ENCODE peak calls at places on chromosomes 1 and 21, in seven cellular contexts. One of them, this sample, is unnamed.

GRCh38 chr1:183953031-183953430 is 84.5 kb downstream of the COLGALT2 start:
- DNase-seq in heart right ventricle: no peak
- DNase-seq in WTC11: no peak
- DNase-seq in psoas muscle: no peak
- DNase-seq in hepatocyte: peak; percentile 30
- DNase-seq in transverse colon: no peak
- DNase-seq in AG04450: no peak
- DNase-seq in this sample: no peak

GRCh38 chr21:28337319-28337718 is 655.4 kb downstream of the LTN1 start:
- DNase-seq in heart right ventricle: no peak
- DNase-seq in WTC11: no peak
- DNase-seq in psoas muscle: no peak
- DNase-seq in hepatocyte: peak; percentile 39
- DNase-seq in transverse colon: no peak
- DNase-seq in AG04450: peak; percentile 34
- DNase-seq in this sample: no peak

GRCh38 chr1:36864182-36865079 is 169.9 kb downstream of the GRIK3 start:
- DNase-seq in heart right ventricle: no peak
- DNase-seq in WTC11: peak; percentile 80
- DNase-seq in psoas muscle: no peak
- DNase-seq in hepatocyte: no peak
- DNase-seq in transverse colon: no peak
- DNase-seq in AG04450: no peak
- DNase-seq in this sample: no peak

GRCh38 chr1:33902486-33903209 is 38.8 kb downstream of the HMGB4 start:
- DNase-seq in heart right ventricle: no peak
- DNase-seq in WTC11: no peak
- DNase-seq in psoas muscle: no peak
- DNase-seq in hepatocyte: no peak
- DNase-seq in transverse colon: no peak
- DNase-seq in AG04450: no peak
- DNase-seq in this sample: no peak

GRCh38 chr1:67489643-67490042 is 59.4 kb upstream of the SERBP1 start:
- DNase-seq in heart right ventricle: no peak
- DNase-seq in WTC11: no peak
- DNase-seq in psoas muscle: no peak
- DNase-seq in hepatocyte: peak; percentile 40
- DNase-seq in transverse colon: no peak
- DNase-seq in AG04450: no peak
- DNase-seq in this sample: no peak

GRCh38 chr1:25477448-25478034 is 46.8 kb downstream of the MACO1 start:
- DNase-seq in heart right ventricle: no peak
- DNase-seq in WTC11: no peak
- DNase-seq in psoas muscle: no peak
- DNase-seq in hepatocyte: no peak
- DNase-seq in transverse colon: no peak
- DNase-seq in AG04450: no peak
- DNase-seq in this sample: no peak

GRCh38 chr1:3652538-3653285 is 396 bp downstream of the TP73 start:
- DNase-seq in heart right ventricle: no peak
- DNase-seq in WTC11: peak; percentile 56
- DNase-seq in psoas muscle: no peak
- DNase-seq in hepatocyte: no peak
- DNase-seq in transverse colon: no peak
- DNase-seq in AG04450: no peak
- DNase-seq in this sample: peak; percentile 90

GRCh38 chr21:44083631-44084291 is 23.4 kb upstream of the PWP2 start:
- DNase-seq in heart right ventricle: no peak
- DNase-seq in WTC11: no peak
- DNase-seq in psoas muscle: no peak
- DNase-seq in hepatocyte: no peak
- DNase-seq in transverse colon: no peak
- DNase-seq in AG04450: no peak
- DNase-seq in this sample: peak; percentile 67

GRCh38 chr1:27360159-27361043 is 6.4 kb downstream of the MAP3K6 start:
- DNase-seq in heart right ventricle: no peak
- DNase-seq in WTC11: peak; percentile 45
- DNase-seq in psoas muscle: no peak
- DNase-seq in hepatocyte: peak; percentile 54
- DNase-seq in transverse colon: peak; percentile 52
- DNase-seq in AG04450: no peak
- DNase-seq in this sample: peak; percentile 92

GRCh38 chr1:169119405-169119804 is 12.9 kb downstream of the ATP1B1 start:
- DNase-seq in heart right ventricle: no peak
- DNase-seq in WTC11: no peak
- DNase-seq in psoas muscle: no peak
- DNase-seq in hepatocyte: peak; percentile 63
- DNase-seq in transverse colon: no peak
- DNase-seq in AG04450: no peak
- DNase-seq in this sample: no peak

GRCh38 chr1:201468844-201469644 is at the start of gene PHLDA3:
- DNase-seq in heart right ventricle: peak; percentile 87
- DNase-seq in WTC11: peak; percentile 85
- DNase-seq in psoas muscle: peak; percentile 94
- DNase-seq in hepatocyte: peak; percentile 94
- DNase-seq in transverse colon: peak; percentile 81
- DNase-seq in AG04450: peak; percentile 85
- DNase-seq in this sample: no peak

GRCh38 chr1:232306269-232306911 is 323.5 kb downstream of the SIPA1L2 start:
- DNase-seq in heart right ventricle: peak; percentile 45
- DNase-seq in WTC11: peak; percentile 35
- DNase-seq in psoas muscle: peak; percentile 60
- DNase-seq in hepatocyte: no peak
- DNase-seq in transverse colon: peak; percentile 60
- DNase-seq in AG04450: no peak
- DNase-seq in this sample: no peak
- TF ChIP-seq CTCF in heart right ventricle: peak; percentile 42
- TF ChIP-seq CTCF in WTC11: no peak
- TF ChIP-seq CTCF in psoas muscle: peak; percentile 44
- TF ChIP-seq CTCF in hepatocyte: peak; percentile 10
- TF ChIP-seq CTCF in transverse colon: no peak
- TF ChIP-seq CTCF in AG04450: peak; percentile 9
- TF ChIP-seq CTCF in this sample: peak; percentile 66

GRCh38 chr1:211723273-211723672 is 47.9 kb upstream of the NEK2 start:
- DNase-seq in heart right ventricle: no peak
- DNase-seq in WTC11: no peak
- DNase-seq in psoas muscle: no peak
- DNase-seq in hepatocyte: no peak
- DNase-seq in transverse colon: no peak
- DNase-seq in AG04450: no peak
- DNase-seq in this sample: no peak

GRCh38 chr1:211729238-211729637 is 53.8 kb upstream of the NEK2 start:
- DNase-seq in heart right ventricle: no peak
- DNase-seq in WTC11: no peak
- DNase-seq in psoas muscle: no peak
- DNase-seq in hepatocyte: no peak
- DNase-seq in transverse colon: no peak
- DNase-seq in AG04450: no peak
- DNase-seq in this sample: no peak

GRCh38 chr1:211724711-211725196 is 49.3 kb upstream of the NEK2 start:
- DNase-seq in heart right ventricle: no peak
- DNase-seq in WTC11: no peak
- DNase-seq in psoas muscle: no peak
- DNase-seq in hepatocyte: no peak
- DNase-seq in transverse colon: no peak
- DNase-seq in AG04450: no peak
- DNase-seq in this sample: no peak

GRCh38 chr1:211730347-211730746 is 54.9 kb upstream of the NEK2 start:
- DNase-seq in heart right ventricle: no peak
- DNase-seq in WTC11: no peak
- DNase-seq in psoas muscle: no peak
- DNase-seq in hepatocyte: no peak
- DNase-seq in transverse colon: no peak
- DNase-seq in AG04450: no peak
- DNase-seq in this sample: no peak

DNA sequence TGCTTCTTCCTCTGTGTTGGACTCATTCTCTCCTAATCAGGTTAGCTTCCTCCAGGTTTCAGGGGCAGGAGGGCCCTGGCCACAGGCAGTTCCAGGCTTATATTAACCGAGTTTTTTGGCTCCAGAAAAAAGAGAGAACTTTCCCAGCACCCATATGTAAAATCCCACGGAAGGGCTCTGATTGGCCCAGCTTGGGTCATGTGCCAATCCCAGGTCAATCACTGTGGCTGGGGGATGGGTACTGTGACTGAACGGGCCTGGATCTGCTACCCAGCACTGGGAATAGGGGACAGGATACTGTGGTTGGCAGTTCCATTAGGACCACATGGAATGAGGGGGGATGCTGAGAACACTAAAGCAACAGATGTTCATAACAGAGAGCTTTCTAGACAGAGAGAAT is 51.0 kb upstream of the NEK2 start:
- DNase-seq in heart right ventricle: no peak
- DNase-seq in WTC11: no peak
- DNase-seq in psoas muscle: no peak
- DNase-seq in hepatocyte: no peak
- DNase-seq in transverse colon: no peak
- DNase-seq in AG04450: no peak
- DNase-seq in this sample: no peak
- TF ChIP-seq CTCF in heart right ventricle: no peak
- TF ChIP-seq CTCF in WTC11: no peak
- TF ChIP-seq CTCF in psoas muscle: no peak
- TF ChIP-seq CTCF in hepatocyte: no peak
- TF ChIP-seq CTCF in transverse colon: no peak
- TF ChIP-seq CTCF in AG04450: no peak
- TF ChIP-seq CTCF in this sample: no peak

DNA sequence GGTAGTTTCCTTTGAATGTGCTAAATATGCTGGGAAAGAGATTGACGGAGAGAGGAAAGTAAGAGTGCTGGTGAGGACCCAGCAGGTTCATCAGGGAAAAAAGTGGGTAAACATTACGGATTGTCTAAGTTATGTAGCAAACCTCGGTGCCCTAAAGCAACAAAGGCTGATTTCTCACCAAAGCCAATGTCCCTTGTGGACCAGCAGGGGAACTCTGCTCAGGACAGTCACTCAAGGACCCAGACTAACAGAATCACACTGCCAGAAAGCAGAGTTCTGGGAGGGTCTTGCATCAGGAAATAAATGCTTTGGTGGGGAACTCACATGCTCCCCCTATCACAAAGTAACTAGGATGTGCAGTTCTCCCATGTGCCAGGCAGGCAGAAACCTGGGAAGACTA is 1.7 kb upstream of the IKBKE start:
- DNase-seq in heart right ventricle: no peak
- DNase-seq in WTC11: no peak
- DNase-seq in psoas muscle: no peak
- DNase-seq in hepatocyte: no peak
- DNase-seq in transverse colon: no peak
- DNase-seq in AG04450: no peak
- DNase-seq in this sample: no peak
- TF ChIP-seq CTCF in heart right ventricle: no peak
- TF ChIP-seq CTCF in WTC11: no peak
- TF ChIP-seq CTCF in psoas muscle: no peak
- TF ChIP-seq CTCF in hepatocyte: no peak
- TF ChIP-seq CTCF in transverse colon: no peak
- TF ChIP-seq CTCF in AG04450: no peak
- TF ChIP-seq CTCF in this sample: peak; percentile 21

GRCh38 chr1:190102757-190103326 is 374.8 kb downstream of the BRINP3 start:
- DNase-seq in heart right ventricle: no peak
- DNase-seq in WTC11: no peak
- DNase-seq in psoas muscle: no peak
- DNase-seq in hepatocyte: no peak
- DNase-seq in transverse colon: no peak
- DNase-seq in AG04450: no peak
- DNase-seq in this sample: no peak
- TF ChIP-seq CTCF in heart right ventricle: no peak
- TF ChIP-seq CTCF in WTC11: no peak
- TF ChIP-seq CTCF in psoas muscle: no peak
- TF ChIP-seq CTCF in hepatocyte: no peak
- TF ChIP-seq CTCF in transverse colon: no peak
- TF ChIP-seq CTCF in AG04450: no peak
- TF ChIP-seq CTCF in this sample: no peak

DNA sequence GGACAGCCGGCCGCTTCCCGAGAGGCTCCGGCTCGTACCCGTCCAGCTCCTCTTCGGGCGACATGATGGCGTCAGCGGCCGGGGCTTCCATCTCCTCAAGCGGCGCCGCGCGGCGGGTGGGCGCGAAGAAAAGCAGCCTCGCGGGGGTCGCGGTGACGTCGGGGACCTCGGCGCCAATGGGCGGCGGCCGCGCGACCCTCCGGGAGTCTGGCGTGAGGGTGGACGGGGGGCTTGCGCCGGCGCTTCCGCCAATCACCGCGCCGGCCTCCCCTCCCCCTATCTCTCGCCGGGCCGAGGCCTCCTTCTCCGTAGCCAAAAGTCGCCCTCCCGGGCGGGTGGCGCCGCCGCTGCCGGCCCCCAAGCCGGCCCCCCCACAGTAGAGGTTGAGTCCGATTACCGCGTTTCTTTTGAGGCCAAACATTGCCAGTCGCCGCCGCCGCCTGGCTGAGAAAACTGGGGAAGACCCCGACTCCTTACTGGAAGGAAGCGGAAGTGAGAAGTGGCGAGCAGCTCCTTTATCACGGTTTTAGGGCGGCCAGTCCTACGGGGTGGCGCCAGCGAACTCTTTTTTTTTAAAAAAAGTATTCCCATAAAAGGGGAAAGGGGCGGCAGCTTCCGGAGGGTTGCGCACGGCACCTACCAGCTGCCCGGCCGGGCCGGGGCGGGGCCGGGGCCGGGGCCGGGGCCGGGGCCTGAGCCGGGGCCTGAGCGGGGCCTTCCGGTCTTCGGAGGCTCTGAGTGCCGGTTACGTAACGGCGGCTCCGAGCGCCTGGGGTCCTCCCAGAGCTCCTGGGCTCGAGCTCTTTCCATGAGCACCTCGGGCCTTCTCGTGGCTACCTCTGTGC is at the start of gene MCL1:
- DNase-seq in heart right ventricle: peak; percentile 93
- DNase-seq in WTC11: peak; percentile 89
- DNase-seq in psoas muscle: peak; percentile 97
- DNase-seq in hepatocyte: peak; percentile 97
- DNase-seq in transverse colon: peak; percentile 95
- DNase-seq in AG04450: peak; percentile 91
- DNase-seq in this sample: peak; percentile 95
- TF ChIP-seq CTCF in heart right ventricle: peak; percentile 16
- TF ChIP-seq CTCF in WTC11: no peak
- TF ChIP-seq CTCF in psoas muscle: no peak
- TF ChIP-seq CTCF in hepatocyte: no peak
- TF ChIP-seq CTCF in transverse colon: peak; percentile 34
- TF ChIP-seq CTCF in AG04450: no peak
- TF ChIP-seq CTCF in this sample: peak; percentile 17

DNA sequence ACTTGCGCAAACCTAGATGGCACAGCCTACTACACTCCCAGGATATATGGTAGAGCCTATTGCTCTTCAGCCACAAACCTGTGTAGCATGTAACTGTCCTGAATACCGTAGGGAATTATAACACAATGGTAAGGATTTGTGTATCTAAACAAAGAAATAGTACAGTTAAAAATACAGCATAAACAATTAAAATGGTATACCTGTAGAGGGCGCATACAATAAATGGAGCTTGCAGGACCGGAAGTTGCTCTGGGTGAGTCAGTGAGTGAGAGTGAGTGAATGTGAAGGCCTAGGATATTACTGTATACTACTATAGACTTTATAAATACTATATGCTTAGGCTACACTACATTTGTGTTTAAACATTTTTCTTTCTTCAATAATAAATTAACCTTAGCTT is 99.3 kb downstream of the PLD5 start:
- DNase-seq in heart right ventricle: no peak
- DNase-seq in WTC11: no peak
- DNase-seq in psoas muscle: no peak
- DNase-seq in hepatocyte: no peak
- DNase-seq in transverse colon: no peak
- DNase-seq in AG04450: no peak
- DNase-seq in this sample: no peak
- TF ChIP-seq CTCF in heart right ventricle: no peak
- TF ChIP-seq CTCF in WTC11: no peak
- TF ChIP-seq CTCF in psoas muscle: no peak
- TF ChIP-seq CTCF in hepatocyte: no peak
- TF ChIP-seq CTCF in transverse colon: no peak
- TF ChIP-seq CTCF in AG04450: no peak
- TF ChIP-seq CTCF in this sample: peak; percentile 19

This sample was measured in chondrocyte.